ENCODE peak calls at places on chromosomes 2 and 18, in ten cellular contexts. X is glutamatergic neuron, B is HepG2, F is breast epithelium, W is IMR-90, H is HCT116, M is GM10248, Q is Calu3, S is Peyer's patch, U is neural crest cell. K is an unnamed sample.

GRCh38 chr2:112755444-112755843 is 9.0 kb downstream of the CKAP2L start:
- DNase-seq in X (no peak), B (no peak), F (no peak), W (no peak), H (no peak), M (no peak), Q (no peak), S (no peak), U (no peak), K (no peak)

GRCh38 chr2:72142743-72143440 is 4.8 kb downstream of the CYP26B1 start:
- DNase-seq in X (peak; percentile 75), B (no peak), F (peak; percentile 23), W (peak; percentile 13), H (no peak), M (no peak), Q (no peak), S (peak; percentile 15), U (no peak), K (peak; percentile 76)

GRCh38 chr18:78080081-78080480 is 830.4 kb downstream of the GALR1 start:
- DNase-seq in X (no peak), B (no peak), F (no peak), W (no peak), H (no peak), M (no peak), Q (no peak), S (no peak), U (no peak), K (no peak)

GRCh38 chr2:170665743-170666142 is 49.4 kb upstream of the SP5 start:
- DNase-seq in X (no peak), B (no peak), F (no peak), W (no peak), H (no peak), M (no peak), Q (no peak), S (no peak), U (no peak), K (no peak)

GRCh38 chr2:226965376-226965775 is 129.5 kb downstream of the RHBDD1 start:
- DNase-seq in X (no peak), B (no peak), F (no peak), W (no peak), H (no peak), M (no peak), Q (no peak), S (no peak), U (no peak), K (no peak)

GRCh38 chr18:49368876-49369440 is 91.5 kb downstream of the DYM start:
- DNase-seq in X (no peak), B (peak; percentile 52), F (peak; percentile 38), W (no peak), H (no peak), M (no peak), Q (peak; percentile 9), S (no peak), U (no peak), K (peak; percentile 2)

GRCh38 chr2:64222351-64222750 is 78.1 kb upstream of the PELI1 start:
- DNase-seq in X (no peak), B (no peak), F (peak; percentile 62), W (peak; percentile 21), H (no peak), M (no peak), Q (no peak), S (no peak), U (no peak), K (no peak)

GRCh38 chr18:34847408-34847807 is 137.3 kb downstream of the DTNA start:
- DNase-seq in X (no peak), B (no peak), F (no peak), W (no peak), H (no peak), M (no peak), Q (no peak), S (no peak), U (no peak), K (no peak)

GRCh38 chr18:25563816-25564370 is 211.9 kb upstream of the ZNF521 start:
- DNase-seq in X (no peak), B (no peak), F (no peak), W (no peak), H (no peak), M (no peak), Q (no peak), S (no peak), U (no peak), K (no peak)

GRCh38 chr2:205198130-205198505 is 484.2 kb upstream of the NRP2 start:
- DNase-seq in X (no peak), B (no peak), F (no peak), W (peak; percentile 88), H (no peak), M (no peak), Q (no peak), S (no peak), U (no peak), K (no peak)

GRCh38 chr2:227862741-227863588 is 8.5 kb upstream of the DAW1 start:
- DNase-seq in X (no peak), B (peak; percentile 54), F (no peak), W (peak; percentile 83), H (peak; percentile 90), M (no peak), Q (peak; percentile 57), S (no peak), U (no peak), K (no peak)

GRCh38 chr18:1663879-1664705 is 759.4 kb downstream of the ADCYAP1 start:
- DNase-seq in X (peak; percentile 82), B (peak; percentile 44), F (no peak), W (no peak), H (peak; percentile 32), M (peak; percentile 3), Q (peak; percentile 78), S (no peak), U (peak; percentile 72), K (peak; percentile 68)
- TF ChIP-seq CTCF in X (peak; percentile 93), B (peak; percentile 69), F (no peak), W (peak; percentile 4), H (peak; percentile 98), M (peak; percentile 47), Q (peak; percentile 97), S (peak; percentile 23), U (peak; percentile 84), K (peak; percentile 69)

DNA sequence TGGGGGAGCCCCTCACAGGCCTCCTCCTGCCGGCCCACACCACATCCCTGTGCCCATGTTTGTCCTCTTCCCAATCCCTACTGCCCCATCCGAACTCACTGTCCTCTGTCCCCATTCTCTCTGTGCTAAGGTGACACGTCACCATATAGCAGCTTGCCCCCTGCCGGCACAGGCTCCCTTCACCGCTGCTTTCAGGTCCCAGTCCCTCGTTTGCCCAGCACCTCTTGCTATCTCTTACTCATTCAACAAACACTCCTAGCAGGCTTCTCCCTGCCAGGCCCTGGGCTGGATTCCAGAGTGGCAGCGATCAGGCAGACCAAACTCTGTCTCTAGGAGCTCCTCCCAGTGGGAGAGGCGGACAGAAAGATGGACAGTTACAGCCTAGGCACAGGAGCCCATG is 74.3 kb downstream of the TFCP2L1 start:
- DNase-seq in X (no peak), B (no peak), F (no peak), W (no peak), H (peak; percentile 47), M (no peak), Q (peak; percentile 82), S (no peak), U (no peak), K (no peak)
- TF ChIP-seq CTCF in X (no peak), B (peak; percentile 32), F (no peak), W (no peak), H (peak; percentile 36), M (no peak), Q (peak; percentile 35), S (no peak), U (no peak), K (no peak)

DNA sequence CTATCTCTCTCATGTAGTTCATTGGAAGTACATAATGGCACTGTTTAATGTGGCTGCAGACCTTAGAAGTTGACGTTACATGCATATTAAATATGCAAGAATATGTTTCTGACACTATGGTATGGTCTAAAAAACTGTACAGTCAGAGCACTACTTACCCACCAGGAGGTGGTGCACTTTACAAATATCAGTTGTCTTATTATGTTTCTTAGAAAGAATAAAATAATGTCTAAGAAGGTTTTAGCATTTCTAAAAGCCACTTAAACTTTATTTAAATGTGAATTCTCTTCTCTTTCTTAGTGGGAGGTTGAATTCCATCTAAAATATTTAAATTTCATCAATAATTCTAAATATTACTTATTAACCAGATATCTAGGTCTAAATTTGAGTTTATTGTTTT is 4.3 kb downstream of the TMEFF2 start:
- DNase-seq in X (no peak), B (peak; percentile 20), F (no peak), W (peak; percentile 58), H (peak; percentile 10), M (no peak), Q (no peak), S (no peak), U (no peak), K (no peak)
- TF ChIP-seq CTCF in X (peak; percentile 46), B (peak; percentile 29), F (no peak), W (peak; percentile 57), H (peak; percentile 54), M (peak; percentile 39), Q (peak; percentile 42), S (no peak), U (peak; percentile 67), K (peak; percentile 33)

DNA sequence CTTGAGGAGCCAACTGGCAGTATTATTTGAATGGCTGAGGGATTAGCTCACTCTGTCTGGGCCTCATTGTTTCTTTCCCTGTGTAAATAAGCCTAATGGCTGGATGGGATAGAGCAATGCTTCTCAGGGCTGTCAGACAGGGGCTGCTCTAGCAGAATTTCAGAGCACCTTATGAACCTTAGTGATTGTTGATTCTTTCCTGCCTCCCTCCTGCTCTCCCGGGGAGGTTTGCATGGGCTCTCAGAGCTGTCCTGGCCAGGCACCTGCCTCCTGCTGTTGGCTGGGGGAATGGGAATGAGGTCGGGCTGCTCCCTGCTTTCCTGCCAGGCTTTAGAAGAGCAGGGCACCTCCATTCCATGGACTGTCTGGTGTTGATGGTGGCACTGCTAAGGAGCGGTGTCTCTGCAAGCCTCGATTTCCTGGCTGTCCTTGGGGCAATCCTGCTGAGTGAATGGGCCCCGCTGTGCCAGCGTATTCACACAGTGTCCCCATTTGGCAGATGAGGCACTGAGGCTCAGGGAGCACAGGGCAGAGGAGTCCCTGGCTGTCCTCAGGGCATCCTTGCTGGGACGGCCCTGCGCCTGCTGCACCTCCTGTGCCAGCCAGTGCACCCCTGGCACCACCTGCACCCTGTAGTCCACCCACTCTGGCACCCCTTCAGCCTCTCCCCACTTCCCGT is 468.3 kb upstream of the HS6ST1 start:
- DNase-seq in X (no peak), B (no peak), F (no peak), W (peak; percentile 1), H (no peak), M (no peak), Q (no peak), S (no peak), U (no peak), K (no peak)
- TF ChIP-seq CTCF in X (no peak), B (no peak), F (no peak), W (no peak), H (no peak), M (no peak), Q (no peak), S (no peak), U (no peak), K (no peak)